ENCODE peak calls at places on chromosomes 16 and 17, in seven cellular contexts. D is left ventricle myocardium superior; Q is sciatic nerve; T is mesendoderm; R is activated CD4-positive, CD25-positive, alpha-beta regulatory T cell; I is ovary; V is head of caudate nucleus. K is an unnamed sample.

GRCh38 chr17:78890111-78890897 is 12.7 kb downstream of the CEP295NL start:
- DNase-seq in D (peak), Q (no peak), T (no peak), R (no peak), I (no peak), V (peak), K (no peak)

GRCh38 chr16:85258616-85259015 is 146.3 kb upstream of the CIBAR2 start:
- DNase-seq in D (no peak), Q (no peak), T (no peak), R (no peak), I (no peak), V (no peak), K (no peak)

GRCh38 chr16:6446370-6446769 is 886.3 kb upstream of the RBFOX1 start:
- DNase-seq in D (no peak), Q (no peak), T (peak), R (no peak), I (no peak), V (no peak), K (no peak)

GRCh38 chr16:27291106-27291505 is 22.5 kb upstream of the NSMCE1 start:
- DNase-seq in D (no peak), Q (peak), T (no peak), R (no peak), I (no peak), V (no peak), K (no peak)

GRCh38 chr16:57053206-57053605 is 39.2 kb upstream of the CPNE2 start:
- DNase-seq in D (no peak), Q (no peak), T (no peak), R (no peak), I (no peak), V (no peak), K (no peak)

GRCh38 chr16:20803561-20804214 is 2.6 kb downstream of the ERI2 start:
- DNase-seq in D (no peak), Q (no peak), T (no peak), R (no peak), I (no peak), V (no peak), K (no peak)

GRCh38 chr17:47708864-47709541 is 15.0 kb downstream of the TBKBP1 start:
- DNase-seq in D (peak), Q (no peak), T (no peak), R (no peak), I (peak), V (no peak), K (no peak)

GRCh38 chr17:27207073-27207511 is 86.8 kb upstream of the WSB1 start:
- DNase-seq in D (no peak), Q (no peak), T (no peak), R (no peak), I (no peak), V (no peak), K (no peak)

GRCh38 chr16:30985401-30986128 is 558 bp downstream of the HSD3B7 start:
- DNase-seq in D (peak), Q (no peak), T (peak), R (no peak), I (peak), V (no peak), K (no peak)

GRCh38 chr16:57592591-57593003 is 35.8 kb upstream of the ADGRG1 start:
- DNase-seq in D (peak), Q (no peak), T (no peak), R (no peak), I (no peak), V (no peak), K (no peak)

GRCh38 chr17:77828749-77829539 is 129.6 kb upstream of the TNRC6C start:
- DNase-seq in D (peak), Q (peak), T (no peak), R (no peak), I (no peak), V (no peak), K (no peak)

GRCh38 chr16:75323928-75324327 is 72.5 kb upstream of the BCAR1 start:
- DNase-seq in D (no peak), Q (no peak), T (no peak), R (no peak), I (no peak), V (no peak), K (no peak)

GRCh38 chr17:33832295-33832694 is 422.8 kb upstream of the CCL2 start:
- DNase-seq in D (no peak), Q (no peak), T (peak), R (no peak), I (no peak), V (no peak), K (no peak)

GRCh38 chr16:4200000-4200780 is 41.7 kb downstream of the SRL start:
- DNase-seq in D (peak), Q (peak), T (peak), R (no peak), I (peak), V (peak), K (peak)

GRCh38 chr16:74123826-74124225 is 172.8 kb upstream of the PSMD7 start:
- DNase-seq in D (no peak), Q (no peak), T (no peak), R (no peak), I (no peak), V (no peak), K (no peak)

GRCh38 chr16:10590342-10590741 is 9.9 kb upstream of the EMP2 start:
- DNase-seq in D (no peak), Q (no peak), T (no peak), R (no peak), I (no peak), V (no peak), K (no peak)

GRCh38 chr17:56351675-56352074 is 198.4 kb downstream of the ANKFN1 start:
- DNase-seq in D (no peak), Q (no peak), T (no peak), R (no peak), I (no peak), V (no peak), K (no peak)

GRCh38 chr16:49502136-49502881 is 128.7 kb downstream of the C16orf78 start:
- DNase-seq in D (no peak), Q (peak), T (no peak), R (no peak), I (no peak), V (no peak), K (no peak)

GRCh38 chr17:51764387-51764971 is 394.0 kb downstream of the CA10 start:
- DNase-seq in D (no peak), Q (no peak), T (peak), R (no peak), I (peak), V (peak), K (peak)

GRCh38 chr17:28811594-28812135 is 30.9 kb downstream of the FAM222B start:
- DNase-seq in D (no peak), Q (no peak), T (peak), R (no peak), I (no peak), V (no peak), K (no peak)

GRCh38 chr16:75927824-75928223 is 201.5 kb upstream of the CPHXL start:
- DNase-seq in D (no peak), Q (no peak), T (peak), R (no peak), I (no peak), V (no peak), K (no peak)

GRCh38 chr16:51050379-51050710 is 100.7 kb downstream of the SALL1 start:
- DNase-seq in D (no peak), Q (no peak), T (no peak), R (no peak), I (no peak), V (no peak), K (no peak)

GRCh38 chr17:66451188-66452149 is 149.1 kb downstream of the PRKCA start:
- DNase-seq in D (no peak), Q (no peak), T (peak), R (no peak), I (no peak), V (no peak), K (no peak)

GRCh38 chr17:7897773-7898172 is 9.2 kb downstream of the CHD3 start:
- DNase-seq in D (no peak), Q (no peak), T (no peak), R (no peak), I (no peak), V (no peak), K (no peak)

GRCh38 chr16:66274335-66275110 is 92.0 kb upstream of the CDH5 start:
- DNase-seq in D (no peak), Q (no peak), T (no peak), R (no peak), I (no peak), V (no peak), K (no peak)

GRCh38 chr16:85359147-85359822 is 247.0 kb upstream of the CIBAR2 start:
- DNase-seq in D (no peak), Q (no peak), T (no peak), R (no peak), I (no peak), V (no peak), K (no peak)

GRCh38 chr17:81043725-81044427 is 8.9 kb downstream of the BAIAP2 start:
- DNase-seq in D (no peak), Q (no peak), T (peak), R (no peak), I (no peak), V (no peak), K (no peak)

GRCh38 chr17:38707678-38708351 is 2.7 kb downstream of the MLLT6 start:
- DNase-seq in D (no peak), Q (no peak), T (no peak), R (no peak), I (no peak), V (no peak), K (no peak)

GRCh38 chr17:67156269-67157199 is 88.5 kb downstream of the HELZ start:
- DNase-seq in D (no peak), Q (no peak), T (peak), R (no peak), I (no peak), V (no peak), K (no peak)

GRCh38 chr17:12180644-12181261 is 160.1 kb downstream of the MAP2K4 start:
- DNase-seq in D (no peak), Q (no peak), T (peak), R (no peak), I (peak), V (no peak), K (no peak)

K was measured in NCI-H187.